ENCODE peak calls at places on chromosome 18, in six cellular contexts. One of them, this sample, is unnamed.
A peak's percentile ranks its signal among the peaks of the same experiment; 100 is the strongest.

GRCh38 chr18:29501952-29502351 is 1325.0 kb upstream of the CDH2 start:
- DNase-seq in astrocyte: peak; percentile 69
- DNase-seq in pancreas: no peak
- DNase-seq in prostate gland: no peak
- DNase-seq in GM06990: no peak
- DNase-seq in neuronal stem cell: no peak
- DNase-seq in this sample: no peak

GRCh38 chr18:62844850-62845643 is 129.7 kb downstream of the PHLPP1 start:
- DNase-seq in astrocyte: no peak
- DNase-seq in pancreas: no peak
- DNase-seq in prostate gland: no peak
- DNase-seq in GM06990: peak; percentile 15
- DNase-seq in neuronal stem cell: no peak
- DNase-seq in this sample: no peak

GRCh38 chr18:28003451-28003850 is 173.5 kb downstream of the CDH2 start:
- DNase-seq in astrocyte: peak; percentile 41
- DNase-seq in pancreas: no peak
- DNase-seq in prostate gland: no peak
- DNase-seq in GM06990: no peak
- DNase-seq in neuronal stem cell: no peak
- DNase-seq in this sample: no peak

GRCh38 chr18:5574843-5575242 is 31.0 kb upstream of the EPB41L3 start:
- DNase-seq in astrocyte: no peak
- DNase-seq in pancreas: no peak
- DNase-seq in prostate gland: no peak
- DNase-seq in GM06990: no peak
- DNase-seq in neuronal stem cell: no peak
- DNase-seq in this sample: no peak

GRCh38 chr18:61988100-61988499 is 95.3 kb upstream of the RNF152 start:
- DNase-seq in astrocyte: no peak
- DNase-seq in pancreas: no peak
- DNase-seq in prostate gland: no peak
- DNase-seq in GM06990: no peak
- DNase-seq in neuronal stem cell: no peak
- DNase-seq in this sample: no peak

GRCh38 chr18:48078448-48078847 is 148.0 kb upstream of the SMAD2 start:
- DNase-seq in astrocyte: no peak
- DNase-seq in pancreas: no peak
- DNase-seq in prostate gland: no peak
- DNase-seq in GM06990: no peak
- DNase-seq in neuronal stem cell: no peak
- DNase-seq in this sample: no peak

GRCh38 chr18:79217979-79218604 is 148.9 kb downstream of the ATP9B start:
- DNase-seq in astrocyte: no peak
- DNase-seq in pancreas: no peak
- DNase-seq in prostate gland: no peak
- DNase-seq in GM06990: no peak
- DNase-seq in neuronal stem cell: no peak
- DNase-seq in this sample: no peak

GRCh38 chr18:68725341-68725740 is 10.4 kb upstream of the TMX3 start:
- DNase-seq in astrocyte: peak; percentile 79
- DNase-seq in pancreas: no peak
- DNase-seq in prostate gland: no peak
- DNase-seq in GM06990: no peak
- DNase-seq in neuronal stem cell: no peak
- DNase-seq in this sample: no peak

GRCh38 chr18:4394700-4395099 is 60.4 kb downstream of the DLGAP1 start:
- DNase-seq in astrocyte: no peak
- DNase-seq in pancreas: no peak
- DNase-seq in prostate gland: no peak
- DNase-seq in GM06990: peak; percentile 37
- DNase-seq in neuronal stem cell: no peak
- DNase-seq in this sample: no peak

DNA sequence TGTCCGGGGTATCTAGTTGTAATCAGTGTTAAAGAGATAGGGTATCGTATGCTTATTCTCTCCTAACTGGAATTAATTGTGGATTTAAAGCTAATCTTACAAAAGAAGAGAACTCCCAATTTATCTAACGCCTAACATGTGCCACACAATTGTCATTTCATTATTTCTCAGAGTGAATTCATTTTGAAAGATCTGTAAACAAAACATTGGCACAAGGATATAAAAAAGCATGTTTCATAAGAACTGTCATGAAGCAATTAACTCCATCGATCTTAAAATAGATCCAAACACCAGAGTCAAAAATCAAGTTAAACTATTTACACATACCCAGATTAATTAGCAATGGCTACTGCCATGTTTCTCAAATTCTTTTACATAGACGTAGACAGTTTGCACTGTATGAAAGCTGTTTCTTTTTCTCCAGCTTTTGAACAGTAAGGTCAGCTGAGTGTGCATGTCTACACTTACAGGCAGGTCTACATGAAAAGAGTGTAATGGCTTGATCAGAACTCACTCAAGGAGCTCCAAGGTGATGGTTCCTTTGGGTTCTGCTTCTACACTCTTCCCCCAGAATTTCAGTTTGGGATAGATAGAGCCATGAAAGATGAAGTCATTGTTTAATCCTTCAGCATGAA is 38.8 kb downstream of the CABYR start:
- DNase-seq in astrocyte: no peak
- DNase-seq in pancreas: no peak
- DNase-seq in prostate gland: no peak
- DNase-seq in GM06990: no peak
- DNase-seq in neuronal stem cell: no peak
- DNase-seq in this sample: no peak
- H3K4me3 ChIP-seq in astrocyte: no peak overlapping the region
- H3K4me3 ChIP-seq in pancreas: no peak overlapping the region
- H3K4me3 ChIP-seq in prostate gland: no peak overlapping the region
- H3K4me3 ChIP-seq in GM06990: no peak overlapping the region
- H3K4me3 ChIP-seq in neuronal stem cell: no peak overlapping the region
- H3K4me3 ChIP-seq in this sample: no peak overlapping the region

GRCh38 chr18:55586841-55587240 is 1.2 kb downstream of the TCF4 start:
- DNase-seq in astrocyte: peak; percentile 67
- DNase-seq in pancreas: no peak
- DNase-seq in prostate gland: no peak
- DNase-seq in GM06990: no peak
- DNase-seq in neuronal stem cell: no peak
- DNase-seq in this sample: no peak
- H3K4me3 ChIP-seq in astrocyte: peak overlapping the region; percentile 78
- H3K4me3 ChIP-seq in pancreas: no peak overlapping the region
- H3K4me3 ChIP-seq in prostate gland: peak overlapping the region; percentile 61
- H3K4me3 ChIP-seq in GM06990: no peak overlapping the region
- H3K4me3 ChIP-seq in neuronal stem cell: peak overlapping the region; percentile 77
- H3K4me3 ChIP-seq in this sample: peak overlapping the region; percentile 71

DNA sequence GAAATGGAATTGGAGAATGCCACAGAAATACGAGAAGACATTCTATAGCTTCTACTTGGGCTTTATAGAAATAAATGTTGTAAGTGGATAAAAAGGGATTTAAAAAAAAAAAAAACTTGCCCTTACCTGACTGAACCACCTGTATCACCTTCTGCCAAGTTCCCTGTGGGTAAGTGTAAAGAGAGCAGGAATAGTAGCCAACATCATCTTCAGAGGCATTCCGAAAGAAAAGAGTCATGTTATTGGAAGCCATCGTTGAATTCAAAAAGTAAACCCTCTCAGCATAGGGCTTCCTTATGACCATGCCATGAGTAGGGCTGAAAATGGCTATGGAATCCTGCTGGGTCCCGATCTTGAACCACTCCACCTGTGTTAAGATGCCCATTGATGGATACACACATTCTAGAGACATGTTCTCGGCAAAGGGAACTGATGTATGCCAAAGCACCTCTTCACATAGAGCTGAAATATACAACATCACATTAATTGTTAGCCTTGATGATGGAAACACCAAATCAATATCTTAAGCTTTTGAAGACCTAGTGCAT is 991 bp downstream of the CD226 start:
- DNase-seq in astrocyte: no peak
- DNase-seq in pancreas: no peak
- DNase-seq in prostate gland: no peak
- DNase-seq in GM06990: no peak
- DNase-seq in neuronal stem cell: no peak
- DNase-seq in this sample: no peak
- H3K4me3 ChIP-seq in astrocyte: no peak overlapping the region
- H3K4me3 ChIP-seq in pancreas: no peak overlapping the region
- H3K4me3 ChIP-seq in prostate gland: no peak overlapping the region
- H3K4me3 ChIP-seq in GM06990: peak overlapping the region; percentile 71
- H3K4me3 ChIP-seq in neuronal stem cell: no peak overlapping the region
- H3K4me3 ChIP-seq in this sample: no peak overlapping the region

DNA sequence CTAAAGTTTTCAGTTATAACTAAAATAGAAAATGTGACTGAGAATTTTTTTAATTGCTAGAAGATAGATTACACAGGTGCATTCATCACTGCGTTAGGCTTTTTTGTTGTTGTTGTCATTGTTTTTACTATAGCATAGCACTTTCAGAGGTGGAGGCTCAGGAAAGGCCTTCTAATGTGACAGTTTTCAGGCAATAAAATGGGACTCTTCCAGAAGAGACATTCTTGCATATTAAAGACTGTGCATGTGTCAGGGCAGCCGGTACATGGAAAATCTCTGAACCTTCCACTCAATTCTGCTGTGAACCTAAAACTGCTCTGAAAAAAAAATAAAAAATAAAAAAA is 175.2 kb downstream of the METTL4 start:
- DNase-seq in astrocyte: no peak
- DNase-seq in pancreas: no peak
- DNase-seq in prostate gland: no peak
- DNase-seq in GM06990: no peak
- DNase-seq in neuronal stem cell: no peak
- DNase-seq in this sample: no peak
- H3K4me3 ChIP-seq in astrocyte: no peak overlapping the region
- H3K4me3 ChIP-seq in pancreas: no peak overlapping the region
- H3K4me3 ChIP-seq in prostate gland: no peak overlapping the region
- H3K4me3 ChIP-seq in GM06990: no peak overlapping the region
- H3K4me3 ChIP-seq in neuronal stem cell: no peak overlapping the region
- H3K4me3 ChIP-seq in this sample: no peak overlapping the region

GRCh38 chr18:12359515-12359927 is 17.5 kb downstream of the AFG3L2 start:
- DNase-seq in astrocyte: peak; percentile 56
- DNase-seq in pancreas: no peak
- DNase-seq in prostate gland: no peak
- DNase-seq in GM06990: no peak
- DNase-seq in neuronal stem cell: no peak
- DNase-seq in this sample: no peak
- H3K4me3 ChIP-seq in astrocyte: no peak overlapping the region
- H3K4me3 ChIP-seq in pancreas: no peak overlapping the region
- H3K4me3 ChIP-seq in prostate gland: no peak overlapping the region
- H3K4me3 ChIP-seq in GM06990: no peak overlapping the region
- H3K4me3 ChIP-seq in neuronal stem cell: no peak overlapping the region
- H3K4me3 ChIP-seq in this sample: no peak overlapping the region

DNA sequence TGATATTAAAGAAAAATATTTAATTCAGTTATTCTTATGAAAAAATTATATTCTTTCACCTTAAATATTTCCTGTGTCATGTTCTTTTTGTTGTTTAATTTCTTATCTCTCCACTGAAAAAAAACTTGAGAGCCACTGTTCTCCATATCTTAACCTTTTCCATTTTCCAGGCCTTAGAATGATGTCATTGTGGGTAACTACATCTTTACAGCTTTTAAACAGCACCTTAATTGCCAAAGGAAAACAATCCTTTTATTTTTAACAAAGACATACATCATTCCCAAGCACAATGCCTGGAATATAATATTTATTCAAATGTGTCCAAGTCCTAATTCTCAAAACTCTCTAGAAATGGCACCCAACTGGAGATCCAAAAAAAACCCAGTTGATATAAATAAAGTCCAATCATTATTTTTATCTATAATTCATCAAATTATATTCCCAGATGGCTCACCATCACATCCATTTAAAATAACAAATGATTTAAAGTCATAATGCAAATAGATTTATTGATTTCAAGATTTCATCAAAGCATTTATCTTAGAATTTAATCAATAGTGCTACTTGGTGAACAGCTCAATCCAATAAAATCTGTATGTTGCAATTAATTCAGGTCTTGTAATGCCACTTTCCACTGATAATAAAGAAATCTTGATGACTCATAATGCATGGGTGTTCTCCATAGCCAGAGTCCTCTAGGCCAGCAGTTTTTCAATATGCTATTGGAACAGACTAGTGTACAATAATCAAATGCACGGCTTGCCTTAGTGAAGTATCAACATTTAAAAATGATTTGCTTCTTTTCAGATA is 107.1 kb upstream of the MAPRE2 start:
- DNase-seq in astrocyte: no peak
- DNase-seq in pancreas: no peak
- DNase-seq in prostate gland: no peak
- DNase-seq in GM06990: no peak
- DNase-seq in neuronal stem cell: no peak
- DNase-seq in this sample: no peak
- H3K4me3 ChIP-seq in astrocyte: no peak overlapping the region
- H3K4me3 ChIP-seq in pancreas: no peak overlapping the region
- H3K4me3 ChIP-seq in prostate gland: no peak overlapping the region
- H3K4me3 ChIP-seq in GM06990: no peak overlapping the region
- H3K4me3 ChIP-seq in neuronal stem cell: no peak overlapping the region
- H3K4me3 ChIP-seq in this sample: no peak overlapping the region

GRCh38 chr18:10456718-10457499 is 2.5 kb downstream of the APCDD1 start:
- DNase-seq in astrocyte: no peak
- DNase-seq in pancreas: no peak
- DNase-seq in prostate gland: no peak
- DNase-seq in GM06990: no peak
- DNase-seq in neuronal stem cell: no peak
- DNase-seq in this sample: no peak
- H3K4me3 ChIP-seq in astrocyte: no peak overlapping the region
- H3K4me3 ChIP-seq in pancreas: peak overlapping the region; percentile 63
- H3K4me3 ChIP-seq in prostate gland: peak overlapping the region; percentile 14
- H3K4me3 ChIP-seq in GM06990: no peak overlapping the region
- H3K4me3 ChIP-seq in neuronal stem cell: no peak overlapping the region
- H3K4me3 ChIP-seq in this sample: peak overlapping the region; percentile 97

DNA sequence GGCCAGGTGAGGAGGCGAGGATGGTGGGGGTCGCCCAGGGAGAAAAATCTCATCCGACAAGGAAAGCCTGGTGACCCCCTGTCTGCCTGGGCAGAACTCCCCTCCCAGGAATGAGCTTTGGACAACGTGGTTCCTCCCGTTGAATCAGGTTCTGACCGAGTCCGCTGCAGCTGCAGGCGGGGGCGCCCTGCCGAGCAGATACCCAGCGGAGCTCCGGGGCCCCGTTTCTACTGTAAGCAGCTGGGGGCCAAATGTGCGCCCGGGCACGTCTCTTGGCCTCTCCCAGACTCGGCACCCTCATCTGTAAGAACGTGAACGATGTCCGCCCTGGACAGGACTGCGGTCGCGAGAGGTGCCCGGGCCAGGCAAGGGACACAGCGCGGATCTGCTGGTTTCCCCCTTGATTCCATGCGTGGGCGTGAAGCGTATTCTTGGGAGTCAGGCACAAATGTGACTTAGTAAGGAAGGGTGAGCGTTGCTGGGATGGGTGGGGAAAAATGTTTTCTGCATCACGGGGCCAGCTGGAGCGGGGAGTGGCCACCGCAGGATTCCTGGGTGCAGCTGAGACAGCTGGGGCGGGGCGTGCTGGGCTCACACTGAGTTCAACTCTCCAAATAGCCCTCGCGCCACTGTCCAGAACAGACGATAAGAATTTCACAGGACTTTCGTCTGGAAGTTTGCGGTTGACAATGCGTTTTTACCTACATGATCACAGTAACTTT is 20.2 kb upstream of the TUBB6 start:
- DNase-seq in astrocyte: peak; percentile 97
- DNase-seq in pancreas: peak; percentile 54
- DNase-seq in prostate gland: peak; percentile 47
- DNase-seq in GM06990: no peak
- DNase-seq in neuronal stem cell: no peak
- DNase-seq in this sample: no peak
- H3K4me3 ChIP-seq in astrocyte: peak overlapping the region; percentile 62
- H3K4me3 ChIP-seq in pancreas: peak overlapping the region; percentile 37
- H3K4me3 ChIP-seq in prostate gland: peak overlapping the region; percentile 30
- H3K4me3 ChIP-seq in GM06990: no peak overlapping the region
- H3K4me3 ChIP-seq in neuronal stem cell: peak overlapping the region; percentile 75
- H3K4me3 ChIP-seq in this sample: no peak overlapping the region